ENCODE peak calls at places on chromosome 12, in ten cellular contexts. Z, E, T, I, K, O, C, R, L and B are unnamed samples.

GRCh38 chr12:123367511-123367910 is 2.9 kb upstream of the SBNO1 start:
- DNase-seq in Z (no peak), E (no peak), T (no peak), I (no peak), K (no peak), O (peak), C (no peak), R (no peak), L (no peak), B (no peak)

GRCh38 chr12:70719084-70719483 is 81.9 kb upstream of the PTPRB start:
- DNase-seq in Z (no peak), E (no peak), T (no peak), I (no peak), K (no peak), O (no peak), C (peak), R (no peak), L (no peak), B (no peak)

GRCh38 chr12:28351414-28351813 is 161.2 kb downstream of the CCDC91 start:
- DNase-seq in Z (no peak), E (no peak), T (no peak), I (no peak), K (no peak), O (no peak), C (no peak), R (no peak), L (no peak), B (no peak)

GRCh38 chr12:20007331-20007730 is 361.0 kb upstream of the PDE3A start:
- DNase-seq in Z (no peak), E (no peak), T (no peak), I (no peak), K (no peak), O (no peak), C (no peak), R (no peak), L (peak), B (no peak)

GRCh38 chr12:9736931-9737705 is 4.2 kb upstream of the CLECL1 start:
- DNase-seq in Z (no peak), E (no peak), T (no peak), I (no peak), K (no peak), O (no peak), C (no peak), R (no peak), L (no peak), B (no peak)

GRCh38 chr12:15525414-15525813 is 203.1 kb downstream of the PTPRO start:
- DNase-seq in Z (peak), E (no peak), T (no peak), I (no peak), K (no peak), O (no peak), C (no peak), R (peak), L (no peak), B (peak)

GRCh38 chr12:29148958-29149690 is at the start of gene FAR2:
- DNase-seq in Z (peak), E (peak), T (peak), I (peak), K (peak), O (peak), C (peak), R (peak), L (no peak), B (peak)

GRCh38 chr12:91111366-91112321 is at the start of gene LUM:
- DNase-seq in Z (no peak), E (peak), T (peak), I (peak), K (peak), O (no peak), C (peak), R (peak), L (peak), B (peak)

GRCh38 chr12:42091769-42092168 is 52.9 kb downstream of the GXYLT1 start:
- DNase-seq in Z (peak), E (no peak), T (no peak), I (no peak), K (no peak), O (no peak), C (no peak), R (peak), L (no peak), B (peak)

GRCh38 chr12:34304001-34304400 is 281.7 kb downstream of the ALG10 start:
- DNase-seq in Z (no peak), E (no peak), T (no peak), I (no peak), K (no peak), O (no peak), C (no peak), R (no peak), L (no peak), B (no peak)

GRCh38 chr12:104698871-104699270 is 242.1 kb downstream of the CHST11 start:
- DNase-seq in Z (peak), E (no peak), T (no peak), I (no peak), K (no peak), O (no peak), C (no peak), R (no peak), L (no peak), B (no peak)

GRCh38 chr12:132506328-132506727 is 16.4 kb downstream of the FBRSL1 start:
- DNase-seq in Z (no peak), E (no peak), T (no peak), I (no peak), K (no peak), O (no peak), C (no peak), R (no peak), L (no peak), B (no peak)
- H3K4me3 ChIP-seq in Z (no peak), E (no peak), T (no peak), I (no peak), K (no peak), O (peak), C (no peak), R (no peak), L (no peak), B (no peak)

GRCh38 chr12:6373022-6373787 is 2.2 kb downstream of the SCNN1A start:
- DNase-seq in Z (no peak), E (no peak), T (peak), I (no peak), K (no peak), O (no peak), C (no peak), R (no peak), L (no peak), B (no peak)
- H3K4me3 ChIP-seq in Z (peak), E (no peak), T (peak), I (no peak), K (no peak), O (no peak), C (peak), R (no peak), L (no peak), B (peak)

GRCh38 chr12:57481671-57482070 is 2.0 kb upstream of the ARHGAP9 start:
- DNase-seq in Z (no peak), E (no peak), T (no peak), I (no peak), K (no peak), O (no peak), C (no peak), R (no peak), L (no peak), B (no peak)

GRCh38 chr12:57479043-57479375 is 657 bp downstream of the ARHGAP9 start:
- DNase-seq in Z (no peak), E (no peak), T (no peak), I (no peak), K (no peak), O (no peak), C (no peak), R (no peak), L (no peak), B (no peak)

GRCh38 chr12:57476993-57477709 is 2.5 kb downstream of the ARHGAP9 start:
- DNase-seq in Z (no peak), E (no peak), T (no peak), I (no peak), K (no peak), O (no peak), C (no peak), R (no peak), L (no peak), B (no peak)

GRCh38 chr12:57477710-57478681 is 1.7 kb downstream of the ARHGAP9 start:
- DNase-seq in Z (no peak), E (no peak), T (peak), I (no peak), K (no peak), O (no peak), C (no peak), R (no peak), L (no peak), B (peak)

DNA sequence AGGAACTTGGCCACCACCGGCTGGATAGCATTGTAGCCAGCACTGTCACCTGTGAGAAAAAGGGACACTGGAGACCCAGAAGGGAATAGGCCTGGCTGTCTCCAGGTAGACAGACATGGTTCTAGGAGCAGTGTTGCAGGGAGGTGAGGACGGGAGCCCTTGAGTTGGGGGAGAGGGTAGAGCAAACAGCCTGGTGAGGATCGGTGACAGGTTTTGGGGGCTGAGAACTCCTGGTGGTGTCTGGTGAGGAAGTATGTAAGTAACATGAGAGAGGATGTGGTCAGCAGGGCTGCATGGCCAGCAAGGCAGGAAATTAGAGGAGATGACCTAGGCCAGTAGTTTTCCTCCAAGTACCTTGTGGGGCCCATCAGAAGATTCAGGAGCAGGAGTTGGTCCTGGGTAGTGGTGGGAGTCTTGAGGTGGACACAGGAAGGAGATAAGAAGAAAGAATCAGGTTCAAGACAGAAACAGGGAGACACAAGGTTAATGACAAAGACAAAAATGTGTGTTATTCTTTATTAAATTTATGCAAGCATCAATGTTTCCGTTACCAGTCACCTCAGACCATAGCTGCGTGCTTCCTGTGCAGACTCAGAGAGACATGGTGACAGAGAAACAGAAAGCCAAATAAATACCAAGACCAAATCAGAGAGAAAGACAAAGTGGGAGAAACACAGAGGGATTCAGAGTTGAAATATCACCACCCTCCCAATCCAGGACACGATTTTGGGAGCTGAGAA is at the start of gene ARHGAP9:
- DNase-seq in Z (no peak), E (no peak), T (no peak), I (no peak), K (no peak), O (no peak), C (no peak), R (no peak), L (no peak), B (no peak)
- H3K4me3 ChIP-seq in Z (no peak), E (no peak), T (no peak), I (no peak), K (no peak), O (no peak), C (no peak), R (no peak), L (no peak), B (no peak)

GRCh38 chr12:89225808-89226368 is 126.4 kb downstream of the DUSP6 start:
- DNase-seq in Z (peak), E (peak), T (peak), I (no peak), K (no peak), O (no peak), C (peak), R (peak), L (peak), B (peak)
- H3K4me3 ChIP-seq in Z (no peak), E (peak), T (no peak), I (no peak), K (no peak), O (no peak), C (no peak), R (no peak), L (no peak), B (no peak)

GRCh38 chr12:110568752-110569151 is 14.4 kb downstream of the PPTC7 start:
- DNase-seq in Z (no peak), E (no peak), T (no peak), I (no peak), K (no peak), O (no peak), C (no peak), R (no peak), L (no peak), B (no peak)
- H3K4me3 ChIP-seq in Z (no peak), E (no peak), T (no peak), I (no peak), K (no peak), O (no peak), C (no peak), R (no peak), L (no peak), B (no peak)

DNA sequence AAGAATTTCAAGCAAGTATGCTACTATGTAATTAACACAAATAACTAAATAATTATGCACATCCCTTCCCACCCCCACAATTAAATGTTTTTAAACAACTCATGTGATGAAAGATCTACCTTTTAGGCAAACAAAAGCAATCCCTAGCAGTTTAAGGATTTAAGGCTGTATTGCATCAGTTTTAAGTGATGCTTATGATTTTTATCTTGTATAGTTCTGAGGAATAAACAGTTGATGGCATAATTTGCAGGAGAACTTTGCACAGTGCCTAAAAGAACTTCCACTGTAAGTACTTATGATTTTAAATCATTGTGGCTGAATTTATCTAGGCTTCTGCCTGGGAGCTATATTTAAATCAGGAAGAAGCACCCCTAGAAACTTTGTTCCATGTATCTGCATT is 388.7 kb downstream of the BCAT1 start:
- DNase-seq in Z (no peak), E (peak), T (no peak), I (no peak), K (no peak), O (no peak), C (no peak), R (no peak), L (no peak), B (no peak)
- H3K4me3 ChIP-seq in Z (no peak), E (peak), T (no peak), I (peak), K (peak), O (peak), C (peak), R (no peak), L (no peak), B (no peak)

GRCh38 chr12:85036736-85037135 is 585 bp downstream of the LRRIQ1 start:
- DNase-seq in Z (no peak), E (no peak), T (no peak), I (no peak), K (no peak), O (no peak), C (no peak), R (peak), L (no peak), B (no peak)
- H3K4me3 ChIP-seq in Z (peak), E (peak), T (peak), I (peak), K (peak), O (peak), C (peak), R (no peak), L (peak), B (peak)

GRCh38 chr12:49828143-49829091 is at the start of gene NCKAP5L:
- DNase-seq in Z (peak), E (peak), T (peak), I (peak), K (peak), O (peak), C (peak), R (peak), L (peak), B (peak)
- H3K4me3 ChIP-seq in Z (peak), E (peak), T (peak), I (peak), K (peak), O (peak), C (peak), R (peak), L (peak), B (peak)

GRCh38 chr12:56658921-56659320 is 13.1 kb upstream of the ATP5F1B start:
- DNase-seq in Z (no peak), E (no peak), T (no peak), I (no peak), K (no peak), O (no peak), C (no peak), R (peak), L (no peak), B (no peak)

GRCh38 chr12:56661560-56661959 is 15.8 kb upstream of the ATP5F1B start:
- DNase-seq in Z (no peak), E (no peak), T (no peak), I (no peak), K (no peak), O (peak), C (no peak), R (no peak), L (no peak), B (no peak)

GRCh38 chr12:56661979-56662638 is 16.3 kb upstream of the ATP5F1B start:
- DNase-seq in Z (no peak), E (no peak), T (no peak), I (no peak), K (no peak), O (peak), C (no peak), R (no peak), L (no peak), B (no peak)

DNA sequence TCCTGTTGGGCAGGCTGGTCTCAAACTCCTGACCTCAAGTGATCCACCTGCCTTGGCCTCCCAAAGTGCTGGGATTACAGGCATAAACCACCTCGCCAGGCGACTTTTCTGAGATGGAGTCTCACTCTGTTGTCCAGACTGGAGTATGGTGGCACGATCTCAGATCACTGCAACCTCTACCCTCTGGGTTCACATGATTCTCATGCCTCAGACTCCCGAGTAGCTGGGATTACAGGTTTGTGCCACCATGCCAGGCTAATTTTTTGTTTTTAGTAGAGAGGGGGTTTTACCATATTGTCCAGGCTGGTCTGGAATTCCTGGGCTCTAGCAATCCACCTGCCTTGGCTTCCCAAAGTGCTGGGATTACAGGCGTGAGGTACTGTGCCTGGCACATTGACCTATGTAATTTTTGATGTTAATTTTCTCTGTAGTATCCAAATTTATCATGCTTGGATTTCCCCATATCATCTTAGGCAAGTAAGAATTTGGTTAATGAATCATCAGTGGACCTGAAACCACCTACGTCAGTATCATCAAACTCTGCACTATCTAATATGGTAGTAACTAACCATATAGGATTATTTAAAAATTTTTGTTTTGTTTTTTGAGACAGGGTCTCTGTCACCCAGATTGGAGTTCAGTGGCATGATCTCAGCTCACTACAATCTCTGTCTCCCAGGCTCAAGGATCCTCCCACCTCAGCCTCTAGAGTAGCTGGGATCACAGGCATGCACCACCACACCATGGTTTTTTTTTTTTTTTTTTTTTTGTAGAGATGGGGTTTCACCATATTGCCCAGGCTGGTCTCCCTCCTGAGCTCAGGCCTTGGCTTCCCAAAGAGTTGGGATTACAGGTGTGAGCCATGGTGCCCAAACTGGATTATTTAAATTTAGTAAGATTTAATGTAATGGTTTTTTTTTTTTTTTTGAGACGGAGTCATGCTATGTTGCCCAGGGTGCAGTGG is 11.9 kb upstream of the ATP5F1B start:
- DNase-seq in Z (peak), E (no peak), T (no peak), I (no peak), K (no peak), O (peak), C (no peak), R (no peak), L (no peak), B (peak)
- H3K4me3 ChIP-seq in Z (no peak), E (no peak), T (no peak), I (no peak), K (no peak), O (no peak), C (no peak), R (no peak), L (no peak), B (no peak)

GRCh38 chr12:47188576-47189441 is 109.0 kb upstream of the AMIGO2 start:
- DNase-seq in Z (peak), E (peak), T (no peak), I (no peak), K (peak), O (no peak), C (no peak), R (no peak), L (peak), B (peak)
- H3K4me3 ChIP-seq in Z (no peak), E (no peak), T (no peak), I (no peak), K (no peak), O (no peak), C (no peak), R (no peak), L (no peak), B (no peak)